ENCODE peak calls at places on chromosomes 5 and 9, in five cellular contexts. O is activated CD8-positive, alpha-beta memory T cell treated with anti-CD3 and anti-CD28 coated beads, Interleukin-2, amount 50 U/mL, for 48 hours; U is fibroblast of mammary gland; T is HT1080; E is frontal cortex. A is an unnamed sample.

GRCh38 chr9:124395826-124396225 is 19.4 kb downstream of the PSMB7 start:
- DNase-seq in O (no peak), U (no peak), T (no peak), E (no peak), A (no peak)

GRCh38 chr5:89470658-89471057 is 587.7 kb upstream of the MEF2C start:
- DNase-seq in O (no peak), U (no peak), T (no peak), E (no peak), A (no peak)

GRCh38 chr5:126544087-126544740 is 50.8 kb downstream of the ALDH7A1 start:
- DNase-seq in O (no peak), U (peak; percentile 44), T (peak; percentile 37), E (no peak), A (no peak)

GRCh38 chr5:139808481-139809330 is 13.1 kb downstream of the PSD2 start:
- DNase-seq in O (peak; percentile 75), U (peak; percentile 16), T (peak; percentile 39), E (no peak), A (no peak)

GRCh38 chr9:107020040-107020530 is 157.1 kb downstream of the ZNF462 start:
- DNase-seq in O (no peak), U (peak; percentile 95), T (peak; percentile 83), E (no peak), A (no peak)

GRCh38 chr9:72205513-72205912 is 56.3 kb downstream of the GDA start:
- DNase-seq in O (no peak), U (no peak), T (no peak), E (no peak), A (no peak)

GRCh38 chr5:84437673-84438315 is 53.1 kb upstream of the EDIL3 start:
- DNase-seq in O (no peak), U (peak; percentile 87), T (peak; percentile 89), E (no peak), A (no peak)

GRCh38 chr5:168356592-168356991 is 65.1 kb downstream of the WWC1 start:
- DNase-seq in O (no peak), U (no peak), T (no peak), E (no peak), A (no peak)

GRCh38 chr5:179313849-179314521 is 31.3 kb downstream of the ADAMTS2 start:
- DNase-seq in O (no peak), U (peak; percentile 96), T (no peak), E (peak; percentile 37), A (no peak)

GRCh38 chr5:112923148-112923917 is 1.3 kb upstream of the REEP5 start:
- DNase-seq in O (no peak), U (no peak), T (no peak), E (no peak), A (no peak)

GRCh38 chr5:3542769-3543168 is 52.9 kb upstream of the IRX1 start:
- DNase-seq in O (no peak), U (no peak), T (no peak), E (no peak), A (no peak)

GRCh38 chr9:80175286-80175906 is 603.6 kb downstream of the TLE4 start:
- DNase-seq in O (no peak), U (peak; percentile 48), T (no peak), E (no peak), A (no peak)

GRCh38 chr9:93678199-93679019 is 102.0 kb downstream of the PHF2 start:
- DNase-seq in O (peak; percentile 28), U (no peak), T (no peak), E (no peak), A (peak; percentile 61)

GRCh38 chr5:126927424-126927823 is 102.9 kb downstream of the MARCHF3 start:
- DNase-seq in O (no peak), U (no peak), T (no peak), E (no peak), A (no peak)

GRCh38 chr5:154478224-154478565 is at the start of gene HAND1:
- DNase-seq in O (no peak), U (peak; percentile 21), T (no peak), E (no peak), A (no peak)

GRCh38 chr9:13213337-13213736 is 66.2 kb downstream of the MPDZ start:
- DNase-seq in O (no peak), U (peak; percentile 52), T (peak; percentile 37), E (no peak), A (no peak)

GRCh38 chr5:40356248-40356647 is 323.5 kb upstream of the PTGER4 start:
- DNase-seq in O (no peak), U (no peak), T (no peak), E (no peak), A (no peak)

GRCh38 chr9:37840560-37841194 is 40.1 kb downstream of the DCAF10 start:
- DNase-seq in O (no peak), U (peak; percentile 82), T (peak; percentile 81), E (no peak), A (no peak)

GRCh38 chr5:55601209-55601618 is 66.5 kb upstream of the PLPP1 start:
- DNase-seq in O (no peak), U (peak; percentile 94), T (peak; percentile 51), E (peak; percentile 38), A (no peak)

A was measured in type B pancreatic cell.